ENCODE peak calls at places on chromosomes 6 and 20, in four cellular contexts. W, H, E and B are unnamed samples.

GRCh38 chr6:128528241-128528640 is 7.8 kb upstream of the PTPRK start:
- DNase-seq in W (no peak), H (no peak), E (no peak), B (no peak)

GRCh38 chr20:44460795-44461141 is 14.9 kb upstream of the TTPAL start:
- DNase-seq in E (no peak), H (no peak), W (peak; percentile 50), B (no peak)

GRCh38 chr6:109783245-109783990 is 92.3 kb downstream of the FIG4 start:
- DNase-seq in W (peak; percentile 52), H (no peak), E (no peak), B (no peak)

GRCh38 chr6:25652007-25652515 is at the start of gene SCGN:
- DNase-seq in W (peak; percentile 64), E (peak; percentile 61), H (peak; percentile 49), B (peak; percentile 24)

GRCh38 chr6:38984723-38985122 is 63.9 kb upstream of the GLP1R start:
- DNase-seq in W (no peak), H (no peak), E (no peak), B (no peak)

GRCh38 chr6:71394001-71394432 is 105.4 kb downstream of the OGFRL1 start:
- DNase-seq in E (no peak), W (no peak), H (no peak), B (no peak)

GRCh38 chr20:61800359-61801064 is 265.2 kb downstream of the TAF4 start:
- DNase-seq in E (peak; percentile 47), W (no peak), H (no peak), B (no peak)

GRCh38 chr6:41692735-41693134 is 42.7 kb downstream of the TFEB start:
- DNase-seq in H (no peak), E (no peak), W (no peak), B (no peak)

GRCh38 chr6:49951926-49952325 is 12.0 kb downstream of the DEFB114 start:
- DNase-seq in E (no peak), W (no peak), H (no peak), B (no peak)

GRCh38 chr20:53013847-53014246 is 41.7 kb downstream of the TSHZ2 start:
- DNase-seq in W (no peak), E (no peak), H (no peak), B (no peak)

GRCh38 chr20:47476452-47476851 is 25.2 kb upstream of the NCOA3 start:
- DNase-seq in E (no peak), H (no peak), W (no peak), B (no peak)

GRCh38 chr6:5663256-5663655 is 343.5 kb downstream of the NRN1 start:
- DNase-seq in W (no peak), H (no peak), E (no peak), B (no peak)

GRCh38 chr6:41558033-41558807 is 12.0 kb downstream of the FOXP4 start:
- DNase-seq in E (no peak), H (no peak), W (no peak), B (no peak)

GRCh38 chr20:44011251-44011940 is 96.7 kb downstream of the TOX2 start:
- DNase-seq in H (no peak), W (no peak), E (no peak), B (no peak)

GRCh38 chr6:83113258-83113657 is 45.8 kb downstream of the DOP1A start:
- DNase-seq in E (no peak), H (no peak), W (no peak), B (no peak)

GRCh38 chr6:53527249-53527765 is 17.6 kb downstream of the GCLC start:
- DNase-seq in E (no peak), H (no peak), W (no peak), B (no peak)

GRCh38 chr6:125002090-125002741 is 40.0 kb downstream of the RNF217 start:
- DNase-seq in H (no peak), E (no peak), W (no peak), B (no peak)

GRCh38 chr20:51456511-51457280 is 85.8 kb downstream of the NFATC2 start:
- DNase-seq in W (peak; percentile 52), H (peak; percentile 98), E (peak; percentile 97), B (peak; percentile 93)

GRCh38 chr20:46756419-46756818 is 47.0 kb downstream of the SLC2A10 start:
- DNase-seq in H (no peak), W (no peak), E (no peak), B (no peak)

GRCh38 chr6:43269273-43270007 is 26.2 kb downstream of the TTBK1 start:
- DNase-seq in E (peak; percentile 41), H (no peak), W (peak; percentile 66), B (no peak)

GRCh38 chr20:37253087-37253486 is 8.5 kb downstream of the GHRH start:
- DNase-seq in H (no peak), W (no peak), E (no peak), B (no peak)

GRCh38 chr6:8888468-8888867 is 453.1 kb upstream of the SLC35B3 start:
- DNase-seq in W (peak; percentile 1), E (no peak), H (no peak), B (no peak)

GRCh38 chr6:129131282-129131681 is 248.3 kb downstream of the LAMA2 start:
- DNase-seq in W (no peak), E (peak; percentile 70), H (peak; percentile 84), B (no peak)

GRCh38 chr6:162622572-162622971 is 105.0 kb downstream of the PRKN start:
- DNase-seq in E (no peak), H (no peak), W (no peak), B (no peak)

GRCh38 chr6:96304997-96305396 is 216.6 kb upstream of the UFL1 start:
- DNase-seq in H (no peak), W (no peak), E (no peak), B (no peak)

GRCh38 chr20:16749573-16749972 is 1.4 kb downstream of the OTOR start:
- DNase-seq in E (no peak), H (no peak), W (peak; percentile 20), B (no peak)

GRCh38 chr20:17878069-17878911 is 90.3 kb downstream of the SNX5 start:
- DNase-seq in W (no peak), E (no peak), H (no peak), B (no peak)

GRCh38 chr6:148932731-148933130 is 185.9 kb downstream of the UST start:
- DNase-seq in H (no peak), E (no peak), W (no peak), B (no peak)

GRCh38 chr20:7371518-7372158 is 568.6 kb downstream of the HAO1 start:
- DNase-seq in E (no peak), W (no peak), H (no peak), B (no peak)

GRCh38 chr20:3857405-3857804 is 10.8 kb downstream of the MAVS start:
- DNase-seq in E (no peak), H (no peak), W (no peak), B (no peak)

GRCh38 chr6:33988121-33989015 is 157.5 kb downstream of the GRM4 start:
- DNase-seq in W (no peak), E (no peak), H (no peak), B (no peak)

GRCh38 chr6:108619431-108620197 is 58.9 kb downstream of the FOXO3 start:
- DNase-seq in H (no peak), E (no peak), W (no peak), B (no peak)

DNA sequence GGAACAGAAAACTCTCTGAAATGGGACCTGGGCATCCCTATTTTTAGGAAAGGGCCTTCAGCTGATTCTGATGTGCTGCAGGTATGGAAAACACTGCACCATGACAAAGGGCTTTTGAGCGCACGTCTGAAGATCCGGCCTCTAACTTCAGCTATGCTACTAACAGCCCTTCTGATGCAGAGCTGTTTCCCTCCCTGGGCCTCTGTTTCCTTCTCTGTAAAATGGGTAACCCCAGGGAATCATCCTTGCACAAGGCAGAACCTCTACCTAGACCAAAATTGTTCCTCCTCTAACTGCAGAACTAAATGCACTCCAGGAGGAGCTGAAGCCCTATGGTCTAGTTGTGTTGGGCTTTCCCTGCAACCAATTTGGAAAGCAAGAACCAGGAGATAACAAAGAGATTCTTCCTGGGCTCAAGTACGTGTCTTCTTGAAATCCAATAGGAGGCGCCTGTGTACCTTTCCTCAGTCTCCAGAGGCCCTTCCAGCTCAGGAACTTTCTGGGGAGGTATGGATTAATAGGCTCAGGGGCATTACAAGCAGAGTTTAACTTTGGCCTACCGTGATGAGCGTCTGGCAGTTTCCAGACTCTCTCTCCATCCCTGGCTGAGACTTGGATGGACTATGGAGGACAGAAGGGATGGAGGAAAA is 5.9 kb downstream of the GPX5 start:
- DNase-seq in E (no peak), H (no peak), W (peak; percentile 67), B (no peak)
- TF ChIP-seq CTCF in E (no peak), H (no peak), W (peak; percentile 80), B (peak; percentile 18)

GRCh38 chr6:18207949-18208348 is 52.7 kb downstream of the KDM1B start:
- DNase-seq in E (no peak), W (no peak), H (no peak), B (no peak)

GRCh38 chr6:18206591-18206990 is 51.4 kb downstream of the KDM1B start:
- DNase-seq in E (no peak), W (no peak), H (no peak), B (no peak)

GRCh38 chr6:18204691-18205090 is 49.5 kb downstream of the KDM1B start:
- DNase-seq in H (no peak), W (no peak), E (no peak), B (no peak)

GRCh38 chr6:18209539-18210197 is 54.4 kb downstream of the KDM1B start:
- DNase-seq in W (no peak), H (no peak), E (no peak), B (no peak)

GRCh38 chr6:18207438-18207837 is 52.2 kb downstream of the KDM1B start:
- DNase-seq in H (no peak), E (no peak), W (no peak), B (no peak)
- H3K4me3 ChIP-seq in H (no peak overlapping the region), E (no peak overlapping the region), W (no peak overlapping the region), B (no peak overlapping the region)

GRCh38 chr6:31700716-31701401 is 2.3 kb downstream of the ABHD16A start:
- DNase-seq in W (no peak), E (no peak), H (no peak), B (no peak)

GRCh38 chr6:31702421-31702818 is 704 bp downstream of the ABHD16A start:
- DNase-seq in H (no peak), W (peak; percentile 79), E (no peak), B (no peak)

GRCh38 chr6:31706599-31706998 is at the start of gene LY6G6F:
- DNase-seq in H (no peak), W (peak; percentile 75), E (no peak), B (no peak)

GRCh38 chr6:31701666-31702420 is 1.3 kb downstream of the ABHD16A start:
- DNase-seq in E (peak; percentile 91), W (no peak), H (no peak), B (no peak)

GRCh38 chr6:31702819-31703716 is at the start of gene ABHD16A:
- DNase-seq in E (peak; percentile 99), H (peak; percentile 100), W (peak; percentile 100), B (peak; percentile 95)
- TF ChIP-seq CTCF in E (peak; percentile 9), H (no peak), W (peak; percentile 17), B (no peak)

GRCh38 chr20:24990810-24991252 is 1.7 kb downstream of the APMAP start:
- DNase-seq in W (no peak), H (no peak), E (no peak), B (no peak)
- H3K4me3 ChIP-seq in W (no peak overlapping the region), H (no peak overlapping the region), E (peak overlapping the region; percentile 82), B (peak overlapping the region; percentile 86)

GRCh38 chr6:151805286-151805840 is 2.1 kb upstream of the ESR1 start:
- DNase-seq in W (no peak), H (peak; percentile 41), E (peak; percentile 78), B (no peak)

GRCh38 chr6:151804585-151805285 is 2.7 kb upstream of the ESR1 start:
- DNase-seq in H (no peak), E (peak; percentile 61), W (no peak), B (no peak)

GRCh38 chr6:151806757-151807512 is 547 bp upstream of the ESR1 start:
- DNase-seq in H (no peak), W (no peak), E (peak; percentile 44), B (no peak)

GRCh38 chr6:151807513-151808330 is at the start of gene ESR1:
- DNase-seq in E (peak; percentile 78), W (no peak), H (peak; percentile 54), B (no peak)

GRCh38 chr6:151808331-151809241 is 1.1 kb downstream of the ESR1 start:
- DNase-seq in E (peak; percentile 71), W (no peak), H (peak; percentile 66), B (no peak)
- TF ChIP-seq CTCF in E (no peak), W (no peak), H (no peak), B (no peak)